ENCODE peak calls at places on chromosomes 5 and 9, in four cellular contexts. B is mucosa of descending colon, T is endothelial cell of umbilical vein, H is right lobe of liver. N is an unnamed sample.
A peak's percentile ranks its signal among the peaks of the same experiment; 100 is the strongest.

GRCh38 chr5:43232943-43233833 is 41.2 kb downstream of the NIM1K start:
- DNase-seq in B (no peak), T (no peak), H (no peak), N (no peak)

GRCh38 chr5:127450046-127450445 is 67.4 kb upstream of the PRRC1 start:
- DNase-seq in B (no peak), T (no peak), H (no peak), N (no peak)

GRCh38 chr5:2507611-2508010 is 243.9 kb downstream of the IRX2 start:
- DNase-seq in B (no peak), T (no peak), H (no peak), N (no peak)

GRCh38 chr9:94979904-94980507 is 253.5 kb downstream of the AOPEP start:
- DNase-seq in B (no peak), T (no peak), H (no peak), N (no peak)

GRCh38 chr9:125519741-125520140 is 187.3 kb downstream of the MAPKAP1 start:
- DNase-seq in B (no peak), T (no peak), H (no peak), N (no peak)

GRCh38 chr9:79263666-79264460 is 307.9 kb upstream of the TLE4 start:
- DNase-seq in B (peak; percentile 14), T (no peak), H (no peak), N (no peak)

GRCh38 chr9:94929373-94929764 is 202.9 kb downstream of the AOPEP start:
- DNase-seq in B (no peak), T (peak; percentile 98), H (no peak), N (no peak)

GRCh38 chr9:124721109-124721850 is 49.8 kb downstream of the NR6A1 start:
- DNase-seq in B (no peak), T (no peak), H (no peak), N (no peak)

GRCh38 chr5:71924980-71925379 is 182.3 kb upstream of the MAP1B start:
- DNase-seq in B (no peak), T (peak; percentile 74), H (no peak), N (no peak)

GRCh38 chr5:117681855-117682254 is 1107.2 kb upstream of the SEMA6A start:
- DNase-seq in B (no peak), T (no peak), H (no peak), N (no peak)

GRCh38 chr9:123537809-123538208 is 181.8 kb downstream of the CRB2 start:
- DNase-seq in B (no peak), T (no peak), H (no peak), N (no peak)

GRCh38 chr5:61817472-61818326 is 485.6 kb downstream of the ZSWIM6 start:
- DNase-seq in B (peak; percentile 66), T (peak; percentile 61), H (no peak), N (no peak)

GRCh38 chr5:177496111-177497010 is 1.0 kb downstream of the PDLIM7 start:
- DNase-seq in B (peak; percentile 41), T (peak; percentile 87), H (peak; percentile 63), N (no peak)

GRCh38 chr9:113628621-113629020 is 165.1 kb downstream of the RGS3 start:
- DNase-seq in B (no peak), T (no peak), H (no peak), N (no peak)

GRCh38 chr9:110994771-110995241 is 43.5 kb downstream of the LPAR1 start:
- DNase-seq in B (no peak), T (no peak), H (no peak), N (no peak)

GRCh38 chr5:174323878-174324281 is 278.4 kb downstream of the NSG2 start:
- DNase-seq in B (no peak), T (no peak), H (no peak), N (no peak)

GRCh38 chr5:1316941-1317340 is 22.1 kb upstream of the TERT start:
- DNase-seq in B (no peak), T (no peak), H (no peak), N (no peak)

GRCh38 chr5:150645070-150645700 is 4.7 kb downstream of the SYNPO start:
- DNase-seq in B (peak; percentile 41), T (no peak), H (peak; percentile 63), N (peak; percentile 61)

GRCh38 chr9:94867281-94867841 is 140.9 kb downstream of the AOPEP start:
- DNase-seq in B (peak; percentile 65), T (peak; percentile 93), H (peak; percentile 84), N (peak; percentile 63)

GRCh38 chr5:178237431-178238312 is 5.1 kb upstream of the PHYKPL start:
- DNase-seq in B (peak; percentile 83), T (no peak), H (peak; percentile 47), N (peak; percentile 80)

GRCh38 chr9:117616436-117616835 is 87.8 kb upstream of the TLR4 start:
- DNase-seq in B (no peak), T (no peak), H (no peak), N (no peak)

GRCh38 chr9:35227283-35227682 is 65.5 kb downstream of the UNC13B start:
- DNase-seq in B (no peak), T (peak; percentile 32), H (no peak), N (no peak)

GRCh38 chr5:163696270-163696887 is 191.0 kb downstream of the MAT2B start:
- DNase-seq in B (peak; percentile 68), T (peak; percentile 87), H (no peak), N (no peak)

GRCh38 chr5:66742083-66742895 is 146.1 kb downstream of the MAST4 start:
- DNase-seq in B (peak; percentile 35), T (no peak), H (no peak), N (no peak)

GRCh38 chr9:133705576-133705975 is 32.6 kb downstream of the SARDH start:
- DNase-seq in B (no peak), T (no peak), H (no peak), N (no peak)

GRCh38 chr9:112000743-112001142 is 104.1 kb downstream of the UGCG start:
- DNase-seq in B (no peak), T (no peak), H (no peak), N (no peak)

GRCh38 chr9:10251490-10251889 is 361.3 kb downstream of the PTPRD start:
- DNase-seq in B (no peak), T (no peak), H (no peak), N (no peak)

GRCh38 chr5:147578228-147579024 is 68.6 kb upstream of the DPYSL3 start:
- DNase-seq in B (no peak), T (peak; percentile 60), H (no peak), N (no peak)

GRCh38 chr9:79581388-79581787 is 9.6 kb downstream of the TLE4 start:
- DNase-seq in B (peak; percentile 64), T (peak; percentile 85), H (no peak), N (no peak)

GRCh38 chr9:79220246-79220645 is 351.5 kb upstream of the TLE4 start:
- DNase-seq in B (no peak), T (no peak), H (no peak), N (no peak)

GRCh38 chr9:12884736-12885395 is 110.0 kb downstream of the LURAP1L start:
- DNase-seq in B (peak; percentile 48), T (peak; percentile 64), H (no peak), N (no peak)

GRCh38 chr9:88182501-88182900 is 44.2 kb upstream of the SPATA31C2 start:
- DNase-seq in B (no peak), T (no peak), H (no peak), N (no peak)

GRCh38 chr9:137199411-137200121 is 975 bp downstream of the TPRN start:
- DNase-seq in B (no peak), T (peak; percentile 12), H (no peak), N (no peak)
- H3K4me1 ChIP-seq in B (peaks cover 65% of the 10 kb centered on the region), T (peaks cover 15% of the 10 kb centered on the region), H (peaks cover 79% of the 10 kb centered on the region), N (peaks cover 47% of the 10 kb centered on the region)

DNA sequence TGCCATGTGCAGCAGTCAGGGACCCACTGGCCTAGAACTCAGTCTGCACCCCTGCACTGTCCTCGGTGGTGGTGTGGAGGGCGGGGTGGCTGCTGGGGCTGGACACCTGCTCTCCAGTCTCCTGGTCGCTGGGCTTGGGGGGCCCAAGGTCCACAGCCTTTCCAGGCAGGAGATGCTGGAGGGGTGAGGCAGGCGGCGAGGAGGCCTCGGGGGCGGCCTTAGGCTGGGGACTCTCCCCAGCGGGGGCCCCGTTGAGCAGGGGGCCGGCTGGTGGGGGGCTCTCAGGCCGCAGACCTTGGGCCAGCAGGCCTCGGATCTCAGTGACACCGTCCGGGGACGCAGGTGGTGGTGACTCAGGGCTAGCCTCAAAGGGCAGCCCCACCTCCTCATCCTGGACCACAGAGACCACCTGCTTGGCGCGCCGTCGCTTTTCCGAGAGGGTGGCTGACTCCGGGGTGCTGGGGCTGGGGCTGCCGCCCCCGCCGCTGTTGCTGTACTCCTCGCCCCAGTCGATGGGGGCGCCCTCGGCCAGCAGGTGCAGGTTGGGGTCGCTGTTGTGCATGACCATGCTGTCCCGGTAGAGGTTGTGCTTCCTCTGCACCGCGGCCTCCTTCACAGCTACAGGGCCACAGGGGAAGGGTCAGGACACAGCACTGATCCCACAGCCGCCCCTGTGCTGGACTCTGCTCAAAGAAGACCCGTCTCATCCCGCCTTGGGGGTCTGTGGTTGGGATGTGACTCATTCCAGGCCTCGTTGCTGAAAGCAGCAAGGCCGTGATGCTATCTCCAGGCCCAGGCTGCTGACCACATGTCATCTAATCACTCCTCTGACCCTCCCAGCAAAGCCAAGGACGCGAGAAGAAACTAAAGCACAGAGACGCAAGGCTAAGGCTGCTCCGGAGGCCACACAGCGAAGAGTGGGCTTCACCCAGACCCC is 55.8 kb downstream of the LRSAM1 start:
- DNase-seq in B (no peak), T (no peak), H (no peak), N (no peak)
- H3K4me3 ChIP-seq in B (no peak overlapping the region), T (no peak overlapping the region), H (no peak overlapping the region), N (no peak overlapping the region)

GRCh38 chr5:103461223-103461622 is 101.4 kb downstream of the NUDT12 start:
- DNase-seq in B (no peak), T (no peak), H (no peak), N (no peak)

GRCh38 chr5:103465891-103466290 is 96.7 kb downstream of the NUDT12 start:
- DNase-seq in B (no peak), T (no peak), H (no peak), N (no peak)

GRCh38 chr5:103466494-103466893 is 96.1 kb downstream of the NUDT12 start:
- DNase-seq in B (no peak), T (peak; percentile 87), H (no peak), N (no peak)

GRCh38 chr5:103467831-103468230 is 94.8 kb downstream of the NUDT12 start:
- DNase-seq in B (no peak), T (no peak), H (no peak), N (no peak)

DNA sequence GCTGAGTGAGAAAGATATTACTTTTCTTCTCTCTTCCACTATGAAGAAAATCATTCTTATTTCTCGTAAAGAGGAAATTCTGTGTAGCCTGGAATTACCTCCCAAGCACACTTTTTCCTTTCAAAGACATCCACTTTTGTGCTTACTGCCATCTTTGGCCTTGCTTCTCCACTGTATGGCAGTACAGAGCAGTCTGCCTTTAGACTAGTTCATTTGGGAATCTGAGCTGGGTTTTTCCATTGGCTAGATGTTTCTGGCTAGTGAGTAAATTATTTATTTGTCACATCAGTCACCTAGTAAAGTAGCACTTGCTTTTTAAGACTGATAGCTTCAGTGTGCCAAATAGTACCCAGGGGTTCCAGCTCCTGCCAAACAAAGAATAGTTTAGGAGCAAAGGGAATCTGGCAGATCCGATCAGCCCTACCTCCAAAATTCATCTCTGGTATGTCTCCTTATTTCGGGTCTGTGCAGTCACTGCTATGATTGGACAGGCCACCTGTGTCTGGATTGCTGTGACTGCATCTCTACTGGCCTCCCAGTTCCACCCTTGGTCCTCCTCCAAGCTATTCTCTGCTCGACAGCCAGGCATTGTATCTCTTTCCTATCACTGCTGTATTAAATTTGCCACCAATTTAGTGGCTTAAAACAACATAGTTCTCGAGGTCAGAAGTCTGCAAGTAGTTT is 97.6 kb downstream of the NUDT12 start:
- DNase-seq in B (no peak), T (no peak), H (no peak), N (no peak)
- H3K4me1 ChIP-seq in B (peaks cover 2% of the 10 kb centered on the region), T (peaks cover 33% of the 10 kb centered on the region), H (no peaks in the 10 kb centered on the region), N (no peaks in the 10 kb centered on the region)

GRCh38 chr9:127876764-127877562 is 512 bp downstream of the AK1 start:
- DNase-seq in B (no peak), T (peak; percentile 18), H (peak; percentile 76), N (no peak)
- H3K4me3 ChIP-seq in B (peak overlapping the region; percentile 19), T (peak overlapping the region; percentile 23), H (peak overlapping the region; percentile 73), N (peak overlapping the region; percentile 70)

GRCh38 chr5:78499485-78499884 is 139.1 kb downstream of the SCAMP1 start:
- DNase-seq in B (no peak), T (no peak), H (no peak), N (no peak)
- H3K4me1 ChIP-seq in B (peaks cover 3% of the 10 kb centered on the region), T (peaks cover 22% of the 10 kb centered on the region), H (peaks cover 6% of the 10 kb centered on the region), N (peaks cover 23% of the 10 kb centered on the region)